ENCODE peak calls at places on chromosomes 4 and X, in ten cellular contexts. P, O, K, T, L, Z, N, D, H and X are unnamed samples.

GRCh38 chr4:71487324-71487677 is 148.5 kb downstream of the SLC4A4 start:
- DNase-seq in L (no peak), O (no peak), D (no peak), T (peak), Z (no peak), H (no peak), K (peak), N (no peak), P (no peak), X (no peak)

GRCh38 chr4:170015285-170015684 is 10.9 kb downstream of the MFAP3L start:
- DNase-seq in K (peak), P (no peak), D (no peak), T (no peak), N (no peak), H (no peak), L (no peak), O (no peak), Z (no peak), X (no peak)

GRCh38 chrX:24672701-24673190 is 21.0 kb upstream of the POLA1 start:
- DNase-seq in N (no peak), O (no peak), L (no peak), T (no peak), Z (no peak), H (no peak), K (no peak), D (no peak), P (no peak), X (no peak)

GRCh38 chr4:61277785-61278184 is 77.7 kb downstream of the ADGRL3 start:
- DNase-seq in T (no peak), L (peak), K (no peak), H (no peak), Z (peak), P (peak), O (no peak), D (peak), N (no peak), X (peak)

GRCh38 chr4:67035501-67035900 is 509.8 kb downstream of the CENPC start:
- DNase-seq in K (peak), N (no peak), D (peak), H (no peak), L (peak), T (no peak), O (no peak), P (peak), Z (peak), X (peak)

GRCh38 chrX:143988356-143988755 is 104.5 kb downstream of the UBE2NL start:
- DNase-seq in K (no peak), D (no peak), P (peak), H (no peak), T (no peak), N (no peak), Z (no peak), O (no peak), L (no peak), X (no peak)

GRCh38 chrX:48606091-48606490 is 8.8 kb downstream of the WDR13 start:
- DNase-seq in H (no peak), K (no peak), P (no peak), N (no peak), O (no peak), L (no peak), T (peak), Z (no peak), D (no peak), X (no peak)

GRCh38 chrX:129139837-129140679 is 383.2 kb downstream of the SMARCA1 start:
- DNase-seq in P (no peak), N (no peak), T (no peak), Z (peak), D (no peak), K (no peak), H (no peak), L (peak), O (no peak), X (no peak)

GRCh38 chr4:37562592-37562991 is 123.6 kb downstream of the RELL1 start:
- DNase-seq in L (peak), H (no peak), D (peak), Z (peak), T (no peak), K (no peak), O (no peak), N (no peak), P (peak), X (peak)

GRCh38 chr4:87219648-87220093 is 747 bp downstream of the KLHL8 start:
- DNase-seq in K (peak), O (peak), L (peak), P (peak), Z (peak), H (peak), T (peak), D (no peak), N (no peak), X (peak)

GRCh38 chrX:65596270-65596669 is 61.7 kb upstream of the LAS1L start:
- DNase-seq in O (no peak), Z (peak), K (no peak), T (no peak), D (peak), L (peak), N (no peak), H (peak), P (peak), X (peak)

GRCh38 chrX:33190016-33190415 is 21.3 kb downstream of the DMD start:
- DNase-seq in H (no peak), L (no peak), K (no peak), N (no peak), Z (peak), T (no peak), D (no peak), O (no peak), P (peak), X (peak)

GRCh38 chr4:37765741-37766140 is 60.7 kb upstream of the PGM2 start:
- DNase-seq in P (no peak), D (no peak), N (no peak), K (no peak), Z (no peak), T (no peak), H (no peak), O (no peak), L (no peak), X (no peak)

GRCh38 chr4:24657768-24658617 is 73.6 kb upstream of the DHX15 start:
- DNase-seq in T (peak), P (peak), O (no peak), K (no peak), D (peak), L (peak), H (no peak), N (no peak), Z (peak), X (peak)

GRCh38 chr4:183443609-183444148 is 757 bp upstream of the CDKN2AIP start:
- DNase-seq in D (no peak), K (peak), L (peak), P (no peak), N (peak), O (no peak), Z (peak), T (peak), H (no peak), X (peak)

GRCh38 chrX:19127649-19128168 is 5.4 kb upstream of the ADGRG2 start:
- DNase-seq in P (peak), T (no peak), L (peak), K (no peak), N (no peak), H (no peak), Z (peak), O (no peak), D (peak), X (peak)

GRCh38 chr4:87118826-87119225 is 101.6 kb downstream of the KLHL8 start:
- DNase-seq in K (no peak), D (peak), Z (peak), O (no peak), L (no peak), P (peak), H (no peak), N (no peak), T (peak), X (peak)

GRCh38 chr4:159048166-159048886 is 54.6 kb upstream of the RAPGEF2 start:
- DNase-seq in H (peak), T (peak), D (peak), L (peak), P (peak), N (peak), O (peak), K (peak), Z (peak), X (peak)

GRCh38 chr4:145279122-145279960 is 99.0 kb upstream of the OTUD4 start:
- DNase-seq in L (peak), H (no peak), P (peak), T (no peak), D (peak), Z (peak), N (no peak), K (no peak), O (no peak), X (peak)

GRCh38 chr4:31351695-31352094 is 631.5 kb downstream of the PCDH7 start:
- DNase-seq in H (no peak), N (no peak), P (no peak), L (no peak), D (no peak), Z (no peak), K (no peak), O (no peak), T (no peak), X (no peak)

GRCh38 chr4:31360786-31361185 is 640.6 kb downstream of the PCDH7 start:
- DNase-seq in L (no peak), K (no peak), Z (peak), T (no peak), H (no peak), D (no peak), P (peak), N (no peak), O (no peak), X (peak)

GRCh38 chr4:31362756-31363155 is 642.6 kb downstream of the PCDH7 start:
- DNase-seq in P (peak), H (no peak), L (no peak), Z (no peak), N (no peak), D (no peak), K (no peak), T (no peak), O (no peak), X (peak)

DNA sequence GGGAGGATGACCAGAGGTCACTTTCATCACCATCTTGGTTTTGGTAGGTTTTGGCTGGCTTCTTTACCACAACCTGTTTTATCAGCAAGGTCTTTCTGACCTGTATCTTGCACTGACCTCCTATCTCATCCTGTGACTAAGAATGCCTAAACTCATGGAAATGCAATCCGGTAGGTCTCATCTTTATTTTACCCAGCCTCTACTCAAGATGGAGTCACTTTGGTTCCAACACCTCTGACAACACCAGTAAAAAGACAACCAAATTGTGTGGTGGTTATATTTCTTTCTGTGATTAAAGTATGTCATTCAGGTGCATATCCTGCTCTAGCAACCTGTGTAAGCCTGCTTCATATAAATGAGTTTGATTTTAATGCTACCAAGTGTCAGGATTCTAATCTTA is 636.7 kb downstream of the PCDH7 start:
- DNase-seq in L (no peak), N (no peak), H (no peak), K (no peak), Z (no peak), T (no peak), P (no peak), D (no peak), O (no peak), X (no peak)
- H3K4me3 ChIP-seq in L (no peak), N (no peak), H (no peak), K (no peak), Z (no peak), T (no peak), P (no peak), D (no peak), O (no peak), X (no peak)

GRCh38 chr4:36269116-36269515 is 12.3 kb upstream of the DTHD1 start:
- DNase-seq in P (peak), H (no peak), L (no peak), Z (no peak), N (no peak), T (no peak), O (no peak), D (no peak), K (no peak), X (no peak)

GRCh38 chr4:36273276-36273675 is 8.1 kb upstream of the DTHD1 start:
- DNase-seq in L (peak), K (no peak), H (no peak), O (no peak), N (no peak), T (no peak), D (peak), P (no peak), Z (no peak), X (no peak)

GRCh38 chr4:36267491-36268254 is 13.7 kb upstream of the DTHD1 start:
- DNase-seq in Z (no peak), H (no peak), K (no peak), T (no peak), O (no peak), L (no peak), P (no peak), D (no peak), N (no peak), X (no peak)

GRCh38 chr4:36274158-36274557 is 7.3 kb upstream of the DTHD1 start:
- DNase-seq in Z (no peak), K (no peak), P (no peak), L (peak), T (no peak), O (no peak), H (no peak), D (no peak), N (no peak), X (peak)

GRCh38 chr4:36269533-36269932 is 11.9 kb upstream of the DTHD1 start:
- DNase-seq in T (no peak), Z (no peak), H (no peak), P (no peak), N (no peak), L (no peak), D (no peak), O (no peak), K (no peak), X (no peak)
- TF ChIP-seq CTCF in T (no peak), Z (no peak), H (no peak), P (no peak), N (no peak), L (no peak), D (no peak), O (no peak), K (no peak), X (no peak)

GRCh38 chrX:16807548-16807947 is 21.3 kb downstream of the TXLNG start:
- DNase-seq in O (no peak), H (no peak), K (no peak), L (no peak), Z (no peak), P (peak), D (peak), T (peak), N (no peak), X (no peak)

GRCh38 chrX:16804923-16805464 is 18.7 kb downstream of the TXLNG start:
- DNase-seq in L (no peak), Z (no peak), N (no peak), P (no peak), T (no peak), K (no peak), O (no peak), H (no peak), D (no peak), X (no peak)

DNA sequence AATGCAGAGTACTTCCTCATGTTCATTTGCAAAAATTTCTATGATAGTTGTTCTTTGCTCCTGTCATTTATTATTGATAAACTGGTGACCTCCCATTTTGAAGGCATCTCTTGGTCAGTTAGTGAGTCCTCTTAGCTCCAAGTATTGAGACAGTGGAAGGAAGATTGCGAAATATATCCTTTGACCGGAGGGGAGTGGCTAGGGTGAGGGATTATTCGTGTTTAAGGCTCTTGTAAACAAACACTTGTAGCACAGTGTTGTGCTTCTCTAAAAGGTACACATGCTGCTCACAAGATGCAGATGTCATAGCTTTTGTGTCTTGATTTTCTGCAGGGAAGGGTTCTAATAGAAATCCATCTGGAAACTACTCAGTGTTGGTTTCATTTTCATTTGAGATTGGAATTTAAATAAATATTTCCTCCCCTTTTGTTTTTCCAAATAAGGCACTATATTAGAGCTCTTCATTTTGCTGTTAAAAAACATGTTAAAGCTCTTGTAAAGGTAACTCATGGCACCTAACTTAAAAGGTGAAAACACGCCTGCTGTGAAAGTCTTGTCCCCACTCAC is 21.8 kb downstream of the TXLNG start:
- DNase-seq in K (no peak), L (peak), N (no peak), O (no peak), P (peak), Z (peak), T (no peak), D (peak), H (no peak), X (peak)
- H3K4me3 ChIP-seq in K (no peak), L (no peak), N (peak), O (no peak), P (peak), Z (peak), T (no peak), D (no peak), H (peak), X (peak)

DNA sequence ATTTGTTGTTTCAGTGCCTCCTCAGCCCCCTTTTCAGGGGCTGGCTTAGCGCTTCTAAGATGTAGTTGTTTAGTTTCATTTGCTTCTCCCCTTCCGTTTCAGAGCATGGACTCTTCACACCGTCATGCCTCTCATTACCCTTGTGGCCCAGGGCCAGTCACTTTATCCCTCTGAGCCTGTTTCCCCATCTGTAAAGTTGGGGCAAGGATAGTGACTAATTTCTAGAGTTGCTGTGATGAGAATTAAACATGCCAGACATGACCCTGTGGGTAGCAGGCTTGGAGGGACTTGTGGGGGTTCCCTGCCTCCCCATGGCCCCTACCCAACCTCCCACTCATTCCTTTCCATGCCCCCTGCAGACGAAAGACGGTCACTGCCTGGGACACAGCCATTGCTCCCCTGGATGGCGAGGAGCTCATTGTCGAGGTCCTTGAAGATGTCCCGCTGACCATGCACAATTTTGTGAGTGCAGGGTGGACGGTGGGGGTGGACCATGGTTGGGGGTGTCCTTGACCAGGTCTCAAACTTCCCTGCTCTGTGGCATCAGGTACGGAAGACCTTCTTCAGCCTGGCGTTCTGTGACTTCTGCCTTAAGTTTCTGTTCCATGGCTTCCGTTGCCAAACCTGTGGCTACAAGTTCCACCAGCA is 3.6 kb downstream of the ARAF start:
- DNase-seq in L (no peak), N (no peak), O (no peak), D (no peak), H (no peak), K (no peak), Z (no peak), P (no peak), T (no peak), X (no peak)
- TF ChIP-seq CTCF in L (no peak), N (no peak), O (no peak), D (no peak), H (no peak), K (no peak), Z (peak), P (no peak), T (no peak), X (no peak)

DNA sequence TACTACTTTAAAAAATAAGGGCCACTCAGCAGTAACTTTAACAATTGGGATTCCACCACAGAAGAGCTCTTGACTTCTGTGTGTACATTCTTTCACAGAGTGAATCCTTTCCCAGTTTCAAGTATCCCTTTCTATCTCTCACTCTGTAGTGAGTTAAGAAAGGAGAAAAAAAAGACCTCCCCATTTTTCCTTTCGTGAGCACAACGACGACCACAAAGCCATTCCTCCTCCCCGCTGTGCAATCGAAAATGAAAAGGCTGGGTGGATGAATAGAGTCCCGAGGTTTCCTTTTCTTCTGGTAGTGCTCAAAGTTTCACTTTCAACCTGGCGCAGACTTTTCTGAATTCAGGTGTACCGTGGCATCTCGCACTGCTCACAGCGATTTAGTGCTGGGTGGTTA is 58.0 kb downstream of the TAB3 start:
- DNase-seq in Z (no peak), K (no peak), N (no peak), T (peak), H (no peak), P (no peak), D (no peak), L (no peak), O (no peak), X (no peak)
- H3K4me3 ChIP-seq in Z (no peak), K (no peak), N (no peak), T (peak), H (no peak), P (no peak), D (no peak), L (no peak), O (no peak), X (no peak)

GRCh38 chrX:46258356-46258755 is 286.9 kb downstream of the ZNF674 start:
- DNase-seq in K (no peak), T (no peak), P (no peak), D (no peak), O (no peak), L (no peak), N (no peak), H (no peak), Z (no peak), X (no peak)

GRCh38 chrX:46255066-46255465 is 290.2 kb downstream of the ZNF674 start:
- DNase-seq in D (no peak), K (no peak), H (no peak), P (no peak), N (no peak), L (no peak), T (no peak), O (no peak), Z (no peak), X (peak)

GRCh38 chrX:46254623-46255022 is 290.6 kb downstream of the ZNF674 start:
- DNase-seq in T (no peak), D (no peak), K (no peak), O (no peak), Z (no peak), N (no peak), H (no peak), P (no peak), L (no peak), X (peak)

GRCh38 chrX:46257451-46257879 is 287.8 kb downstream of the ZNF674 start:
- DNase-seq in N (no peak), K (no peak), P (no peak), Z (no peak), O (no peak), T (no peak), D (peak), H (no peak), L (peak), X (no peak)

GRCh38 chrX:46256875-46257274 is 288.3 kb downstream of the ZNF674 start:
- DNase-seq in L (no peak), T (no peak), P (no peak), H (no peak), Z (no peak), D (no peak), K (no peak), N (no peak), O (no peak), X (no peak)
- TF ChIP-seq CTCF in L (no peak), T (no peak), P (no peak), H (no peak), Z (no peak), D (no peak), K (no peak), N (no peak), O (no peak), X (no peak)